ENCODE peak calls at places on chromosomes 2 and 18, in eight cellular contexts. L, A, H, Y, M, C, E and D are unnamed samples. For H3K4me1 and H3K27me3, the result is how much of the 10 kb centered on the place peaks cover.

GRCh38 chr2:226077031-226077430 is 677.5 kb downstream of the NYAP2 start:
- DNase-seq in C (no peak), H (no peak), Y (no peak), E (no peak), A (no peak), M (no peak), L (no peak), D (no peak)

GRCh38 chr2:160506371-160507045 is 12.9 kb upstream of the RBMS1 start:
- DNase-seq in H (no peak), M (no peak), C (no peak), Y (no peak), E (no peak), L (no peak), A (no peak), D (no peak)

GRCh38 chr2:96903318-96903717 is 33.4 kb upstream of the SEMA4C start:
- DNase-seq in C (no peak), H (peak), L (no peak), E (no peak), A (no peak), M (no peak), Y (no peak), D (no peak)

GRCh38 chr2:70433315-70433714 is 120.3 kb downstream of the TGFA start:
- DNase-seq in E (no peak), L (no peak), M (no peak), Y (no peak), A (no peak), H (no peak), C (no peak), D (no peak)

GRCh38 chr2:233865838-233866237 is 2.3 kb downstream of the MSL3B start:
- DNase-seq in C (peak), M (no peak), E (no peak), L (no peak), H (peak), Y (no peak), A (no peak), D (no peak)

GRCh38 chr2:45134014-45134413 is 124.8 kb upstream of the SIX2 start:
- DNase-seq in Y (peak), C (no peak), A (no peak), E (no peak), H (peak), M (no peak), L (no peak), D (no peak)

GRCh38 chr2:203886579-203887230 is 19.1 kb downstream of the CTLA4 start:
- DNase-seq in A (no peak), H (no peak), E (no peak), L (no peak), Y (no peak), C (no peak), M (no peak), D (no peak)

GRCh38 chr2:159083601-159084000 is 115.2 kb downstream of the TANC1 start:
- DNase-seq in M (no peak), E (no peak), Y (peak), H (no peak), A (no peak), L (no peak), C (peak), D (no peak)

GRCh38 chr18:28858248-28858647 is 681.3 kb upstream of the CDH2 start:
- DNase-seq in L (no peak), M (no peak), E (no peak), C (no peak), H (no peak), A (no peak), Y (no peak), D (no peak)

GRCh38 chr18:48623468-48624220 is 84.8 kb downstream of the CTIF start:
- DNase-seq in A (no peak), C (no peak), E (no peak), L (no peak), H (no peak), Y (peak), M (no peak), D (no peak)

GRCh38 chr18:24727685-24728084 is 267.2 kb downstream of the HRH4 start:
- DNase-seq in H (no peak), C (no peak), A (no peak), E (no peak), Y (no peak), L (no peak), M (no peak), D (no peak)

GRCh38 chr18:72768681-72769229 is 99.0 kb downstream of the NETO1 start:
- DNase-seq in L (no peak), M (no peak), H (no peak), E (no peak), Y (no peak), C (no peak), A (no peak), D (no peak)

GRCh38 chr2:1656326-1656960 is 87.9 kb downstream of the PXDN start:
- DNase-seq in Y (no peak), E (no peak), C (no peak), L (no peak), H (peak), M (no peak), A (no peak), D (no peak)

GRCh38 chr18:3441290-3441689 is 8.7 kb upstream of the TGIF1 start:
- DNase-seq in E (no peak), Y (peak), A (no peak), C (peak), L (no peak), H (peak), M (peak), D (no peak)

GRCh38 chr2:15648593-15649525 is 57.2 kb downstream of the DDX1 start:
- DNase-seq in E (no peak), Y (no peak), H (no peak), C (no peak), L (no peak), A (no peak), M (no peak), D (no peak)

GRCh38 chr2:199455533-199456382 is 2.0 kb downstream of the SATB2 start:
- DNase-seq in Y (peak), A (peak), H (peak), C (peak), E (no peak), L (peak), M (peak), D (peak)

GRCh38 chr2:51505533-51505932 is 473.6 kb upstream of the NRXN1 start:
- DNase-seq in E (no peak), Y (no peak), C (no peak), L (no peak), M (no peak), H (peak), A (no peak), D (no peak)

GRCh38 chr2:76080154-76080553 is 369.4 kb upstream of the GCFC2 start:
- DNase-seq in A (no peak), M (no peak), C (peak), E (no peak), H (peak), L (no peak), Y (no peak), D (no peak)

GRCh38 chr2:115825912-115826311 is 1383.5 kb downstream of the DPP10 start:
- DNase-seq in L (no peak), M (no peak), E (no peak), H (no peak), A (no peak), C (no peak), Y (no peak), D (no peak)

GRCh38 chr18:57585846-57586242 is 658 bp downstream of the FECH start:
- DNase-seq in A (no peak), C (no peak), L (no peak), Y (no peak), H (peak), M (no peak), E (no peak), D (no peak)

GRCh38 chr2:146940016-146940685 is 904.7 kb upstream of the ACVR2A start:
- DNase-seq in Y (peak), A (no peak), L (no peak), H (no peak), C (no peak), M (no peak), E (no peak), D (no peak)

GRCh38 chr2:71337776-71338175 is 6.2 kb downstream of the ZNF638 start:
- DNase-seq in E (no peak), Y (no peak), H (no peak), C (no peak), L (no peak), M (no peak), A (no peak), D (no peak)

GRCh38 chr2:9896216-9896615 is 52.9 kb downstream of the TAF1B start:
- DNase-seq in L (no peak), H (peak), C (peak), E (no peak), Y (no peak), A (no peak), M (no peak), D (no peak)

GRCh38 chr2:24083567-24084385 is 858 bp downstream of the TP53I3 start:
- DNase-seq in L (peak), Y (peak), M (peak), C (peak), E (no peak), A (peak), H (peak), D (peak)

GRCh38 chr2:205908491-205909193 is 177.3 kb downstream of the INO80D start:
- DNase-seq in H (peak), A (no peak), C (no peak), E (no peak), M (no peak), L (no peak), Y (no peak), D (no peak)

GRCh38 chr2:213125646-213126347 is 25.6 kb downstream of the IKZF2 start:
- DNase-seq in E (no peak), H (no peak), M (no peak), L (no peak), C (no peak), A (no peak), Y (peak), D (no peak)

GRCh38 chr2:226427538-226428307 is 371.9 kb downstream of the IRS1 start:
- DNase-seq in E (no peak), L (no peak), H (peak), Y (peak), A (no peak), C (peak), M (no peak), D (no peak)

GRCh38 chr2:9261231-9261883 is 54.7 kb downstream of the ASAP2 start:
- DNase-seq in E (no peak), A (no peak), H (no peak), Y (peak), L (no peak), M (no peak), C (no peak), D (no peak)

GRCh38 chr2:220550995-220551702 is 923.7 kb downstream of the SLC4A3 start:
- DNase-seq in M (no peak), L (no peak), H (no peak), A (no peak), E (no peak), Y (no peak), C (no peak), D (no peak)

GRCh38 chr2:183035298-183035953 is 2.8 kb downstream of the NCKAP1 start:
- DNase-seq in M (no peak), C (no peak), A (no peak), Y (peak), H (peak), L (no peak), E (no peak), D (no peak)

GRCh38 chr18:1495387-1495786 is 590.7 kb downstream of the ADCYAP1 start:
- DNase-seq in E (no peak), M (no peak), C (no peak), A (no peak), L (no peak), Y (no peak), H (no peak), D (no peak)

GRCh38 chr2:14516844-14517243 is 115.7 kb upstream of the LRATD1 start:
- DNase-seq in Y (no peak), A (no peak), E (no peak), H (no peak), C (no peak), M (no peak), L (no peak), D (no peak)

GRCh38 chr2:556494-556893 is 120.7 kb downstream of the TMEM18 start:
- DNase-seq in A (no peak), E (no peak), Y (no peak), H (no peak), C (no peak), M (no peak), L (no peak), D (no peak)

GRCh38 chr2:46493241-46493970 is 14.0 kb downstream of the TMEM247 start:
- DNase-seq in H (no peak), C (no peak), L (no peak), A (no peak), M (no peak), Y (peak), E (no peak), D (no peak)

GRCh38 chr2:192064459-192064858 is 130.3 kb downstream of the TMEFF2 start:
- DNase-seq in E (no peak), L (no peak), A (no peak), C (no peak), M (no peak), H (no peak), Y (no peak), D (no peak)

GRCh38 chr2:235827585-235827992 is 333.7 kb downstream of the AGAP1 start:
- DNase-seq in L (no peak), M (no peak), A (no peak), C (no peak), E (no peak), Y (peak), H (peak), D (no peak)

GRCh38 chr18:77101410-77102245 is 31.0 kb downstream of the MBP start:
- DNase-seq in H (peak), M (peak), A (peak), E (no peak), L (peak), C (no peak), Y (peak), D (peak)

GRCh38 chr18:77099501-77100370 is 32.8 kb downstream of the MBP start:
- DNase-seq in L (no peak), A (peak), C (no peak), H (no peak), E (no peak), M (no peak), Y (no peak), D (no peak)

GRCh38 chr18:77098554-77099174 is 33.9 kb downstream of the MBP start:
- DNase-seq in H (no peak), A (no peak), M (no peak), E (no peak), L (no peak), Y (no peak), C (no peak), D (no peak)

GRCh38 chr18:77102246-77103040 is 30.1 kb downstream of the MBP start:
- DNase-seq in C (no peak), M (no peak), Y (peak), L (no peak), E (no peak), A (no peak), H (no peak), D (no peak)

GRCh38 chr18:77100751-77101355 is 31.7 kb downstream of the MBP start:
- DNase-seq in L (no peak), Y (peak), M (no peak), C (no peak), H (no peak), A (no peak), E (no peak), D (no peak)
- H3K4me1 ChIP-seq in L (half or more), Y (under half), M (under half), C (under half), H (under half), A (under half), E (half or more), D (half or more)

GRCh38 chr2:197170137-197170682 is 140.4 kb downstream of the ANKRD44 start:
- DNase-seq in L (no peak), E (no peak), M (no peak), C (no peak), Y (no peak), H (no peak), A (no peak), D (no peak)

GRCh38 chr2:197171582-197171981 is 139.0 kb downstream of the ANKRD44 start:
- DNase-seq in M (no peak), Y (no peak), A (no peak), L (no peak), H (no peak), E (no peak), C (no peak), D (no peak)

GRCh38 chr2:197167608-197168287 is 142.8 kb downstream of the ANKRD44 start:
- DNase-seq in L (no peak), A (no peak), E (no peak), H (no peak), Y (no peak), M (no peak), C (no peak), D (no peak)

GRCh38 chr2:197165020-197165419 is 145.6 kb downstream of the ANKRD44 start:
- DNase-seq in H (no peak), Y (no peak), C (no peak), L (no peak), M (no peak), E (no peak), A (no peak), D (no peak)

DNA sequence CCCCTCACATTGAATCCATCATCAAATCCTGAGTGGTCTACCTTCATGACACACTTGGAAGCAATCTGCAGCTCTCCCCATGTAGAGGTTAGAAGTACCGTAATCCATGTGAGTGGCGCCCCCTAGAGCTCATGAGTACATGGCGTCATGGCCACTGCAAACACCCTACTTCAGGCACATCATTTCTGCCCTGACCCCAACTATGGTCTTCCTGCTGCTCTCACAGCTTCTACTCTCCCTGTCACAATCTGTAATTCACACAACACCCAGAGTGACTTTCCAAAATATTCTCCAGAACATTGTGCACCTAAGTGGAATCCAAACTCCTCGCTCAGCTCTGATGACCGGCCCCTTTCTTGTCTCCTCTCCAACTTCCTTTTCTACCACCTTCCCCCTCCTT is 141.9 kb downstream of the ANKRD44 start:
- DNase-seq in E (peak), C (peak), L (peak), M (peak), Y (peak), H (peak), A (peak), D (peak)
- H3K27ac ChIP-seq in E (no peak), C (no peak), L (no peak), M (no peak), Y (no peak), H (no peak), A (no peak), D (no peak)

GRCh38 chr2:176557821-176558220 is 288.6 kb downstream of the MTX2 start:
- DNase-seq in H (no peak), A (no peak), E (no peak), C (no peak), Y (no peak), L (no peak), M (no peak), D (no peak)

GRCh38 chr2:176558574-176559140 is 289.4 kb downstream of the MTX2 start:
- DNase-seq in M (no peak), A (no peak), E (no peak), L (no peak), C (no peak), Y (no peak), H (no peak), D (no peak)

GRCh38 chr2:176560296-176560695 is 291.1 kb downstream of the MTX2 start:
- DNase-seq in H (no peak), A (no peak), Y (no peak), C (no peak), L (no peak), E (no peak), M (no peak), D (no peak)

GRCh38 chr2:176562359-176563043 is 293.3 kb downstream of the MTX2 start:
- DNase-seq in M (no peak), Y (peak), H (peak), C (no peak), L (no peak), A (no peak), E (no peak), D (no peak)

GRCh38 chr2:176561706-176562105 is 292.5 kb downstream of the MTX2 start:
- DNase-seq in Y (peak), L (no peak), C (no peak), E (no peak), M (no peak), H (no peak), A (no peak), D (no peak)
- H3K27me3 ChIP-seq in Y (half or more), L (under half), C (under half), E (under half), M (under half), H (under half), A (under half), D (under half)

GRCh38 chr18:63213331-63213900 is 106.2 kb downstream of the BCL2 start:
- DNase-seq in C (no peak), E (no peak), L (no peak), H (no peak), M (no peak), Y (peak), A (no peak), D (no peak)

GRCh38 chr18:63218472-63218871 is 101.1 kb downstream of the BCL2 start:
- DNase-seq in A (no peak), H (no peak), L (no peak), C (no peak), M (no peak), E (no peak), Y (no peak), D (no peak)

GRCh38 chr18:63213936-63214671 is 105.5 kb downstream of the BCL2 start:
- DNase-seq in Y (no peak), L (no peak), E (no peak), H (no peak), A (no peak), C (no peak), M (no peak), D (no peak)

GRCh38 chr18:63216911-63217311 is 102.7 kb downstream of the BCL2 start:
- DNase-seq in C (no peak), H (no peak), M (no peak), Y (no peak), E (no peak), L (no peak), A (no peak), D (no peak)

DNA sequence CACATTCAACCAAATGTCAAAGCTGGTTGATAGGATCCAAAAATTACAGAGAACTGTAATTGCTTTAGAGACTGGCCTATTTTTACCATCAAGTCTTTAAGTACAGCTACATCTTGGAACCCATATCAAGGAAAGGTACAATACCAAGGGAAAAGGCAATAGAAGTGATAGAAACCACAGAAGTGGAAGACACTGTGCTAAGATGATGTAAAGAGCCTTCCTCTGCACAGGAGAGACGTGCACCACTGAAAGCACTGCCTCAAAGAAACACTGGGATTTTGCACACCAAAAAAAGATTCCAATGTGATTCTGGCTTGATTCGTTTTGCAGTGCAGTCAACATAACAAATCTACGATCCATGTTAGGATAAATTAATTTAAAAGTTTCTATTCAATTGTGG is 103.1 kb downstream of the BCL2 start:
- DNase-seq in A (no peak), H (no peak), M (no peak), E (no peak), Y (no peak), L (no peak), C (no peak), D (no peak)
- H3K4me1 ChIP-seq in A (under half), H (under half), M (under half), E (half or more), Y (under half), L (under half), C (under half), D (under half)